ENCODE peak calls at places on chromosomes 7 and 10, in six cellular contexts. Q is dorsolateral prefrontal cortex, A is stomach, E is progenitor cell of endocrine pancreas, X is mesothelial cell of epicardium, R is hepatocyte. N is an unnamed sample.

GRCh38 chr10:9015005-9015404 is 960.5 kb downstream of the GATA3 start:
- DNase-seq in Q (no peak), A (no peak), E (no peak), X (no peak), R (no peak), N (no peak)

GRCh38 chr10:13120786-13121499 is 21.0 kb downstream of the OPTN start:
- DNase-seq in Q (no peak), A (no peak), E (no peak), X (no peak), R (no peak), N (no peak)

GRCh38 chr7:149459540-149460433 is 1.1 kb downstream of the ZNF777 start:
- DNase-seq in Q (no peak), A (no peak), E (no peak), X (no peak), R (peak), N (peak)

GRCh38 chr7:105202561-105203130 is 186.1 kb downstream of the SRPK2 start:
- DNase-seq in Q (no peak), A (no peak), E (no peak), X (no peak), R (no peak), N (no peak)

GRCh38 chr10:58282615-58283014 is 13.7 kb downstream of the CISD1 start:
- DNase-seq in Q (no peak), A (no peak), E (no peak), X (no peak), R (no peak), N (no peak)

GRCh38 chr10:27747096-27747451 is 1.5 kb upstream of the MKX start:
- DNase-seq in Q (no peak), A (no peak), E (no peak), X (no peak), R (no peak), N (no peak)

GRCh38 chr10:3263082-3263481 is 90.5 kb upstream of the PITRM1 start:
- DNase-seq in Q (no peak), A (no peak), E (no peak), X (no peak), R (no peak), N (no peak)

GRCh38 chr10:132666733-132667612 is 119.0 kb downstream of the NKX6-2 start:
- DNase-seq in Q (no peak), A (no peak), E (no peak), X (no peak), R (no peak), N (no peak)

DNA sequence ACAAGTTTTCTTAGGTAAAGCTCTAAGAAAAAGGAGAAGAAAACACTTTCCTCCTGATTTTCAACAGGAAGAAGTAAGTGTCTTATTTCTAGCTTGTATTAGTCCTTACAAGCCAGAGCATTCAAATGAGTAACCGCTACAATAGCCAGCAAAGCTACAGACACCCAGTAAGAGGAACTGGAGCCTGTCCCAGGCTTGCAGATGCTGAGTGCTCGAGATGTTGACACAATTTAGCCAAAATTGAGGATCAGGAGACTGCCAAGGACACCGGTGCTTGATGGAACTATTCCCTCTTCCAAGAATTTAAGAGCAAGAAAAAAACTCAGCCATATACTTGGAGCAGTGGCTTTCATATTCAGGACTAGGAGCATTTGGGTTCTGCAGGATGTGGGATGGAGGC is 149.3 kb upstream of the DPP6 start:
- DNase-seq in Q (no peak), A (no peak), E (no peak), X (no peak), R (no peak), N (no peak)
- TF ChIP-seq CTCF in Q (no peak), A (no peak), E (no peak), X (no peak), R (no peak), N (no peak)

GRCh38 chr10:80161321-80162084 is 29.0 kb downstream of the PLAC9 start:
- DNase-seq in Q (peak), A (no peak), E (no peak), X (no peak), R (no peak), N (no peak)
- TF ChIP-seq CTCF in Q (no peak), A (no peak), E (peak), X (peak), R (peak), N (peak)

DNA sequence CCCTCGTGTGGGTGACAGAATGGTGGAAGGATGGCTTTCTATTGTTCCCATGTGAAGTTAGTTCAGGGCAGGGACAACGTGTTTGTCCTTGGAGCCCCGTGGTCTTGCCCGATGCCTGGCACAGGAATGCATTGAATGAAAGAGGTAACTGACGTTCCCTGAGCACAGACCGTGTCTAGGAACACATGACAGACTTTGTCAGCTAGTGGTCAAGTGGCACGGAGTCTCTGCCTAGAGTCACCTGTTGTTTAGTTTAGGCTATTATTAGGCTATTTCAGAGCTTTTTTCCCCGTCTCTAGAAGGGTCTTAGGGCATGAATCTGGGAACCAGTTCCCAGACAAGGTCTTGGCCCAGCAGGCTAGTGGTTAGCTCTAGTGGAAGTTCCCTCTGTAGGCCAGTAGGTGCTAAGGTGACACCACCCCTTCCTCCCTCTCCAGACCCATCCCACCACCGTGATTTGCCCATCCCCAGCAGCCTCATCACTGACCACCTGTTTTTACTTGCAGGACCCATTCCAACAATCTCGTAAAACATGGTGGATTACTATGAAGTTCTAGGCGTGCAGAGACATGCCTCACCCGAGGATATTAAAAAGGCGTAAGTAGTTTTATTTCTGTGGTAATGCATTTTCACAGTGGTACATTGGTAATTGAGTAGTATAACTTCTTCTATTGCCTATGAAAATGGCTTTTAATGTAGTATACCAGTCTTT is 21.4 kb downstream of the DNAJB6 start:
- DNase-seq in Q (no peak), A (no peak), E (no peak), X (no peak), R (no peak), N (no peak)
- TF ChIP-seq CTCF in Q (no peak), A (no peak), E (no peak), X (no peak), R (no peak), N (no peak)

GRCh38 chr7:18570890-18571478 is 75.4 kb downstream of the HDAC9 start:
- DNase-seq in Q (no peak), A (no peak), E (no peak), X (no peak), R (peak), N (no peak)
- TF ChIP-seq CTCF in Q (peak), A (peak), E (peak), X (no peak), R (peak), N (peak)

DNA sequence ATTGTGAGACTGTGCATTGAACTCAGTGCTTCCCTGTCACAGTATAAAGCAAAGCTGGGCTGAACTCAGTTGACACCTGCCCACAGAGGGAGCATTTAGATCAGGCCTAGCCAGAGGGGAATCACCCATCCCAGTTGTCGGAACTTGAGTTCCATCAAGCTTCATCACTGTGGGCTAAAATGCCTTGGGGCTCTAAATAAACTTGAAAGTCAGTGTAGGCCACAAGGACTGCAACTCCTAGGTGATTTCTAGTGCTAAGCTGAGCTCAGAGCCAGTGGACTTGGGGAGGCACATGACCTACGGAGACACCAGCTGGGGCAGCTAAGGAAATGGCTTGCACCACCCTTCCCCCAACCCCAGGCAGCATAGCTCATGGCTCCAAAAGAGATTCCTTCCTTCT is 7.7 kb upstream of the ABCB4 start:
- DNase-seq in Q (no peak), A (no peak), E (no peak), X (no peak), R (no peak), N (no peak)
- TF ChIP-seq CTCF in Q (no peak), A (no peak), E (no peak), X (no peak), R (no peak), N (no peak)